ENCODE peak calls at places on chromosomes 7 and 10, in four cellular contexts. N, V, C and P are unnamed samples.

GRCh38 chr10:100345570-100346330 is 1.3 kb upstream of the SCD start:
- DNase-seq in N (no peak), V (peak), C (no peak), P (no peak)

GRCh38 chr7:104005197-104005596 is 15.7 kb upstream of the RELN start:
- DNase-seq in N (no peak), V (peak), C (no peak), P (no peak)

GRCh38 chr7:12089951-12090756 is 120.9 kb upstream of the TMEM106B start:
- DNase-seq in N (no peak), V (peak), C (no peak), P (no peak)

GRCh38 chr7:81138850-81139249 is 220.0 kb upstream of the SEMA3C start:
- DNase-seq in N (no peak), V (no peak), C (no peak), P (no peak)

GRCh38 chr10:13608246-13608853 is 21.6 kb downstream of the PRPF18 start:
- DNase-seq in N (no peak), V (no peak), C (no peak), P (no peak)

GRCh38 chr7:91181949-91182348 is 82.3 kb upstream of the FZD1 start:
- DNase-seq in N (no peak), V (peak), C (no peak), P (no peak)

GRCh38 chr10:6108631-6109443 is 20.0 kb downstream of the RBM17 start:
- DNase-seq in N (no peak), V (peak), C (no peak), P (no peak)

GRCh38 chr7:87474046-87474445 is 1.4 kb downstream of the ABCB4 start:
- DNase-seq in N (peak), V (no peak), C (no peak), P (no peak)

GRCh38 chr7:27202018-27202740 is 2.3 kb upstream of the HOXA13 start:
- DNase-seq in N (no peak), V (no peak), C (no peak), P (no peak)

GRCh38 chr7:99120916-99121315 is 23.0 kb downstream of the SMURF1 start:
- DNase-seq in N (no peak), V (no peak), C (no peak), P (no peak)

GRCh38 chr7:1721047-1721687 is 51.1 kb downstream of the ELFN1 start:
- DNase-seq in N (no peak), V (peak), C (no peak), P (no peak)

GRCh38 chr7:25118048-25118753 is 6.9 kb downstream of the CYCS start:
- DNase-seq in N (no peak), V (no peak), C (no peak), P (no peak)

GRCh38 chr7:135914346-135914745 is 62.8 kb downstream of the MTPN start:
- DNase-seq in N (no peak), V (no peak), C (no peak), P (no peak)

GRCh38 chr10:113089581-113089980 is 139.5 kb downstream of the TCF7L2 start:
- DNase-seq in N (no peak), V (no peak), C (no peak), P (no peak)

DNA sequence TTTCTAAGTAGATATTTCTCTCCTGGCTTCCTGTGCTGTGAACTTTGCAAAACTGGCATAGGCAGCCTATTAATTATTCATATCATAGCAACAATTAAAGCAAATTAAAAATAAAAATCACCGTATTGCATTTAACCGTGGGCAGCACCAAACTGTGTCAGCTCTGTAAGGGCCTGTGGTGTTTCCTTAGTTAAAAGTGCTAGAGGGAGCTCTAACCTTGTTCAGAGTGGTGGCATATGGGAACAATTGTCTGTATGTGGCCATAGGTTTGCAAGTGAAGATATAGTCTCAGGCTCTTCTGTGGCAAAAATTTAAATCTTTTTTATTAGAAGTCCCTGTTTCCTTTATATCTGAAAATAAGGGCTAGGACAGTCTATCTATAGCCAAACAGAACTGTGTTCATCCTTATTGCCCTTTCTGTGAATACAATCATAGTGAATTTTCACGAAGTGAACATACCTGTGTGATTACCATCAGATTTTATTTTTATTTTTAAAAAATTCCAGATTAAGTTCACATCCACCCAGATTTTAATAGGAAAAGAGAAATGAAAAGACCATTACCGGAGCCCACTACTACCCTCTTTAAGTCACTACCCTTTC is 92.6 kb downstream of the POLL start:
- DNase-seq in N (no peak), V (peak), C (no peak), P (no peak)
- TF ChIP-seq CTCF in N (peak), V (no peak), C (no peak), P (peak)

GRCh38 chr7:4561775-4562174 is 120.3 kb upstream of the FOXK1 start:
- DNase-seq in N (no peak), V (no peak), C (no peak), P (no peak)
- TF ChIP-seq CTCF in N (no peak), V (no peak), C (no peak), P (no peak)

GRCh38 chr7:101859411-101860106 is 42.1 kb downstream of the CUX1 start:
- DNase-seq in N (peak), V (peak), C (peak), P (no peak)
- TF ChIP-seq CTCF in N (no peak), V (no peak), C (no peak), P (no peak)

GRCh38 chr10:71319800-71320392 is 837 bp downstream of the SLC29A3 start:
- DNase-seq in N (no peak), V (no peak), C (no peak), P (no peak)
- TF ChIP-seq CTCF in N (no peak), V (no peak), C (no peak), P (no peak)

DNA sequence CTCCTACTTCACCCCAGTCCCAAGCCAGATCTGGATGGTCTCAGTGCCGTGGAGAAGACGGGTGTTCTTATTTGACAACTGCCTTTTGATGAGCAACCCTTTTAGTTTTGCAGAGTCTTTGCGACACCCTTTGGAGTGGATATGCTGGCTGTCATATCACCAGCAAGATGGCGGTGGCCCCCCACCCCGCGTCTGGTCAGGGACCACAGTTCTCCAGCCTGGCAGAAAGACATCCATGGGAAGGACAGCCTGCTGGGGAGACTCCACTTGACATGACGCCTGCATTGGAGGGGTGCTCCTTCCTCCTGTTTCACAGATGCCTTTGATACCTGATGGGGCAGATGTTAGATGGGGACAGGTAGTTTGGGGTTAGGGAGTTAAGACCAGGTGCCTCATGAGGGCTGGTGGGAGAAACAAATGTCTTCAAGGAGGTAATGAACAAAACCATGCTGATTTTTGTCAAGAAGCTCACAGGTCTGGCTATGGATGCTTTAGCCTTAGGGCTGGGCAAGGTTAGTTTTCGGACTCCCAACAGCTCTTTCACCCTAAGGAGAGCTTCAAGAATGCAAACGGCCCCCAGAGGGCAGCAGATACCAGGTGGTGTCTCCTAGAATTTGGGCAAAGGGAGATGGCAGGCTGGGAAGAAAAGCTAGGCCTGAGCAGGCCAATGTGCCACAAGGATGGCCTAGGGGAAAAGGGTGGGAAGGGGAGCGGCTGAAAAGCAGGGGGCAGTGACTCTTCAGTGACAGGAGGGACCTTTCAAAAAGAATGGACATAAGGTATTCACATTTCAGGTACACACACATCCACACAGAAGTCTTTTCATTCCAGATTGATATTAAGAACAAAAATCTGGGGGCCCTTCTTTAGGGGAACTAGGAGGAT is 95.2 kb downstream of the CLEC2L start:
- DNase-seq in N (no peak), V (peak), C (no peak), P (peak)
- TF ChIP-seq CTCF in N (peak), V (peak), C (no peak), P (peak)

DNA sequence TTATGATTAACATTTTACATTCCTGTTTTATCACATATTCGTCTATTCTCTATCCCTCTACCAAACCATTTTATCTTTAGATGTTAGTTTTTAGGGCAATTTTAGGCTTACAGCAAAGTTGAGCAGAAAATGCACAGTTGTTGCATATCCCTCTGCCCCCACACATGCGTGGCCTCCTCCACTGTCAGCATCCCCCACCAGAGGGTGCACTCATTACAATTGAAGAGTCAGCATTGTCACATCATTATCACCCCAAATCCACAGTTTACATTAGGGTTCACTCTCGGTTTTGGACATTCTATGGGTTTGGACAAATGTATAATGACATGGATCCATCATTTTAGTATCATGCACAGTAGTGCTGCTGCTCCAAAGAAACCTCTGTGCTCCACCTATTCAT is 86.4 kb downstream of the WDR37 start:
- DNase-seq in N (no peak), V (no peak), C (no peak), P (no peak)
- TF ChIP-seq CTCF in N (peak), V (peak), C (no peak), P (no peak)

DNA sequence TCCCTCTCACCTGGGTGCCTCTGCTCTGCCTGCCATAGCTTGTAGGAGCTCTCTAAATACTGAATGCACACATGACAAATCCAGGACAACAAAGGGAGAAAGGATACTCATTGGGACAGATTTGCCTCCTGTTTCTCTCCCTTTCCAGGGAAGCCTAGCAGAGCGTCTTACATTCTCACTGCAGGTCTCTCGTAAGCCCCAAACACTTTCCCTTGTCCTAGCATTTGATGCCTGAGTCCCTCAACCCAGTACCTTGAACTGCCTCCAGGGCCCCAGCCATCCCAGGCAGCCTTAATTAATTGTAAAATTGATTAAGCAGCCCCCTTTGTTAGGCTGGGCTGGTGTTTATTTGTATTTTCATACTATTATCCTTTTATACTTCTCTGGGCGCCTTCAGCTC is 243.6 kb downstream of the RPS24 start:
- DNase-seq in N (no peak), V (no peak), C (no peak), P (no peak)
- TF ChIP-seq CTCF in N (no peak), V (no peak), C (no peak), P (no peak)

GRCh38 chr7:151847681-151848081 is 29.2 kb downstream of the PRKAG2 start:
- DNase-seq in N (peak), V (peak), C (no peak), P (no peak)
- TF ChIP-seq CTCF in N (no peak), V (no peak), C (no peak), P (no peak)

GRCh38 chr7:56048245-56048644 is 3.0 kb downstream of the PSPH start:
- DNase-seq in N (no peak), V (no peak), C (no peak), P (no peak)

GRCh38 chr7:56051053-56051338 is 248 bp downstream of the PSPH start:
- DNase-seq in N (no peak), V (no peak), C (no peak), P (no peak)

GRCh38 chr7:56053993-56054392 is 2.4 kb downstream of the CCT6A start:
- DNase-seq in N (no peak), V (no peak), C (no peak), P (no peak)

GRCh38 chr7:56053379-56053778 is 1.8 kb downstream of the CCT6A start:
- DNase-seq in N (no peak), V (no peak), C (no peak), P (no peak)

DNA sequence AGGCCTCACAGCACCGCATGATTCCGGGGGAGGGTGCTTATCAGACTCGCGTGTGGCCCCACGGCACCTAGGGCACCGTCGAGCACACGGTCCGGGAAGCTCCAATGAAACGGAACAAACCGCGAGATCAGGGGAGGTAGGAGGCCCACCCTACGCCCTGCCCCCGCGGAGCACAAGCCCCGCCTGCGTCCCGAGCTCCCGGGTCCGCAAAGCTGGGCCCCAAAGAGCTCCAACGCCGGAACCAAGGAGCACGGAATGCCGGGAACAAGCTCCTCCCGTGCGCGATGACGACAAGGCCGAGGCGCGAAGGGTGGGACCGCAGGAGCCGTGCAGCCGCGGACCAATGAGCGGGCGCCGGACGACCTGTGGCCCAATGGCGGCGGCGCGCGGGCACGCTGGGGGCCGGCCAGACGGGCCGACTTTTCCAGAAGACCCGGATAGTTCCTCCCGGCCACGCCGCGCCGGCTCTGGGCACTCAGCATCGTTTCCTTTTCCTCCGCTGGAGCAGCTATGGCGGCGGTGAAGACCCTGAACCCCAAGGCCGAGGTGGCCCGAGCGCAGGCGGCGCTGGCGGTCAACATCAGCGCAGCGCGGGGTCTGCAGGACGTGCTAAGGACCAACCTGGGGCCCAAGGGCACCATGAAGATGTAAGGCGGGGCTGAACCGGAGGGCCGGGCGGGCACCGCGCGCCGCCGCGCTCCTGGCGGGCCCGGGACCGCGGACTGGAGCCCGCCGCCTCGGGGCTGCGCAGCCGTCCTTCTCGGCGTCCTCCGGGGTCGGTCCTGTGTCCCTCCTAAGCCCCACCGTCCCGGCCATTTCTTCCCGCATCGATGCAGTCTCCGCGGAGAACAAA is at the start of the genes CCT6A and PSPH:
- DNase-seq in N (peak), V (peak), C (peak), P (peak)
- TF ChIP-seq CTCF in N (no peak), V (no peak), C (no peak), P (no peak)